ENCODE peak calls at places on chromosomes 3 and 15, in six cellular contexts. X is colonic mucosa, Z is fibroblast of mammary gland, O is tibial artery, L is fibroblast of lung, F is cardiac muscle cell. D is an unnamed sample.
A peak's percentile ranks its signal among the peaks of the same experiment; 100 is the strongest.

GRCh38 chr3:33057320-33058298 is 39.3 kb downstream of the GLB1 start:
- DNase-seq in Z (no peak), L (peak; percentile 51), O (no peak), X (no peak), F (no peak), D (no peak)

GRCh38 chr3:38001456-38002081 is 11.0 kb downstream of the VILL start:
- DNase-seq in X (no peak), L (no peak), O (peak; percentile 21), Z (no peak), F (no peak), D (no peak)

GRCh38 chr15:41884458-41884857 is 9.4 kb downstream of the SPTBN5 start:
- DNase-seq in F (no peak), O (no peak), Z (no peak), L (no peak), X (no peak), D (no peak)

GRCh38 chr3:78977073-78977472 is 790.7 kb downstream of the ROBO1 start:
- DNase-seq in O (no peak), F (no peak), Z (peak; percentile 38), X (no peak), L (peak; percentile 59), D (no peak)

GRCh38 chr15:79172032-79172481 is 81.5 kb upstream of the RASGRF1 start:
- DNase-seq in X (no peak), L (no peak), Z (no peak), F (no peak), O (no peak), D (no peak)

GRCh38 chr3:102074951-102075350 is 225.6 kb downstream of the NFKBIZ start:
- DNase-seq in Z (peak; percentile 7), L (no peak), X (no peak), F (no peak), O (no peak), D (no peak)

GRCh38 chr3:31166249-31166885 is 271.9 kb upstream of the GADL1 start:
- DNase-seq in Z (peak; percentile 66), O (no peak), L (peak; percentile 95), F (no peak), X (no peak), D (no peak)

GRCh38 chr3:24088782-24089181 is 143.7 kb downstream of the NR1D2 start:
- DNase-seq in Z (peak; percentile 57), F (no peak), O (no peak), X (no peak), L (peak; percentile 11), D (peak; percentile 20)

GRCh38 chr15:47331796-47332480 is 385.4 kb upstream of the SEMA6D start:
- DNase-seq in F (peak; percentile 78), X (no peak), L (peak; percentile 18), O (no peak), Z (peak; percentile 58), D (no peak)

GRCh38 chr3:159196316-159196715 is 394.5 kb downstream of the MFSD1 start:
- DNase-seq in L (peak; percentile 33), X (no peak), F (no peak), Z (peak; percentile 30), O (no peak), D (no peak)

GRCh38 chr15:92846716-92847115 is 53.4 kb upstream of the CHD2 start:
- DNase-seq in X (no peak), L (peak; percentile 47), F (no peak), Z (peak; percentile 78), O (no peak), D (no peak)

GRCh38 chr3:30269751-30270445 is 336.5 kb upstream of the TGFBR2 start:
- DNase-seq in O (no peak), F (no peak), X (no peak), L (peak; percentile 74), Z (no peak), D (no peak)

GRCh38 chr3:143973352-143974021 is 1.9 kb downstream of the DIPK2A start:
- DNase-seq in Z (peak; percentile 46), O (peak; percentile 23), L (peak; percentile 42), X (peak; percentile 39), F (peak; percentile 23), D (no peak)

GRCh38 chr3:153848701-153849100 is 272.5 kb upstream of the ARHGEF26 start:
- DNase-seq in L (no peak), F (no peak), Z (no peak), X (no peak), O (no peak), D (no peak)

GRCh38 chr15:71743861-71744382 is 66.4 kb upstream of the NR2E3 start:
- DNase-seq in L (peak; percentile 28), Z (peak; percentile 62), F (peak; percentile 70), X (peak; percentile 73), O (peak; percentile 62), D (peak; percentile 65)

GRCh38 chr3:183897606-183898384 is 13.1 kb upstream of the PARL start:
- DNase-seq in F (no peak), L (no peak), Z (no peak), X (no peak), O (no peak), D (no peak)

GRCh38 chr3:186149319-186149718 is 40.4 kb upstream of the ETV5 start:
- DNase-seq in L (no peak), Z (no peak), O (no peak), X (no peak), F (no peak), D (no peak)

GRCh38 chr15:99076555-99077308 is 28.1 kb upstream of the SYNM start:
- DNase-seq in L (peak; percentile 78), O (peak; percentile 52), X (peak; percentile 55), Z (peak; percentile 85), F (peak; percentile 79), D (peak; percentile 68)

GRCh38 chr15:98599911-98600685 is 48.2 kb upstream of the IGF1R start:
- DNase-seq in X (peak; percentile 59), F (no peak), O (peak; percentile 35), Z (peak; percentile 64), L (peak; percentile 70), D (peak; percentile 72)

GRCh38 chr3:185640308-185640707 is 54.2 kb downstream of the SENP2 start:
- DNase-seq in Z (no peak), O (no peak), X (no peak), L (no peak), F (no peak), D (no peak)

GRCh38 chr15:44882499-44882968 is 74.0 kb upstream of the TERB2 start:
- DNase-seq in O (no peak), L (no peak), X (no peak), F (no peak), Z (no peak), D (peak; percentile 52)

GRCh38 chr3:44065741-44066140 is 175.9 kb upstream of the TOPAZ1 start:
- DNase-seq in Z (no peak), O (no peak), X (no peak), L (no peak), F (peak; percentile 40), D (no peak)

GRCh38 chr15:40769310-40770146 is at the start of gene C15orf62:
- DNase-seq in L (peak; percentile 71), Z (peak; percentile 31), X (peak; percentile 76), O (no peak), F (no peak), D (peak; percentile 71)

GRCh38 chr15:42344763-42345162 is 14.5 kb upstream of the CAPN3 start:
- DNase-seq in O (peak; percentile 29), F (no peak), Z (peak; percentile 95), L (peak; percentile 77), X (no peak), D (no peak)

GRCh38 chr3:194854290-194855024 is 168.8 kb downstream of the FAM43A start:
- DNase-seq in X (no peak), O (no peak), Z (no peak), F (no peak), L (no peak), D (no peak)
- TF ChIP-seq CTCF in X (no peak), O (no peak), Z (no peak), F (no peak), L (no peak), D (no peak)

DNA sequence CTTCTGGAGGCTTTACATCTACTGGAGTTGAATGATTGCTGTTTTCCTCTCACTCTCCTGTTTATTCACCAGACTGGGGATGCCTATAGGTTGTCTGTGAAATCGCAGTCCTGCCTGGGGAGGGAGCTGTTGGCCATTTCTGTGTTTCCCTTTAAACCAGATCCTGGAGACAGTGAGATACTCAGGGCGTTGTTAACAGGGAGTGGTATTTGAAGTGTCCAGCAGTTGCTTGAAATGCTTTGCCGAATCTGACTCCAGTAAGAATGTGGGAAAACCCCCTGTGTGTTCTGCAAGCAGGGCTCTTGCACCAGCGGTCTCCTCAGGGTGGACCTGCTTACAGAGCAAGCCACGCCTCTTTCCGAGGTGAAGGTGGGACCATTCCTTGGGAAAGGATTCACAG is 4.3 kb upstream of the LRRK1 start:
- DNase-seq in O (no peak), L (no peak), F (peak; percentile 50), Z (no peak), X (no peak), D (no peak)
- TF ChIP-seq CTCF in O (no peak), L (peak; percentile 21), F (peak; percentile 30), Z (peak; percentile 27), X (no peak), D (no peak)

GRCh38 chr3:128784228-128784627 is 58.2 kb downstream of the RAB7A start:
- DNase-seq in O (no peak), X (no peak), L (no peak), F (peak; percentile 82), Z (peak; percentile 19), D (no peak)

GRCh38 chr3:128784843-128785242 is 58.9 kb downstream of the RAB7A start:
- DNase-seq in F (no peak), Z (peak; percentile 20), X (no peak), O (no peak), L (no peak), D (no peak)

GRCh38 chr3:128788268-128788869 is 62.4 kb downstream of the RAB7A start:
- DNase-seq in Z (no peak), O (no peak), F (no peak), L (no peak), X (no peak), D (no peak)

GRCh38 chr3:128786434-128787020 is 60.5 kb downstream of the RAB7A start:
- DNase-seq in Z (peak; percentile 29), X (no peak), F (no peak), O (no peak), L (peak; percentile 31), D (no peak)

GRCh38 chr3:128787256-128788253 is 61.6 kb downstream of the RAB7A start:
- DNase-seq in X (peak; percentile 34), Z (peak; percentile 83), L (peak; percentile 79), O (no peak), F (no peak), D (peak; percentile 37)
- TF ChIP-seq CTCF in X (no peak), Z (peak; percentile 40), L (no peak), O (no peak), F (peak; percentile 34), D (no peak)

GRCh38 chr3:9930804-9931418 is 2.7 kb upstream of the CRELD1 start:
- DNase-seq in F (no peak), L (no peak), Z (no peak), O (no peak), X (no peak), D (no peak)
- TF ChIP-seq CTCF in F (no peak), L (no peak), Z (peak; percentile 16), O (no peak), X (no peak), D (peak; percentile 41)

D was measured in GM10248.